ENCODE peak calls at places on chromosomes 3 and 15, in ten cellular contexts. One of them, this sample, is unnamed.

GRCh38 chr15:66931768-66932633 is 133.4 kb upstream of the SMAD3 start:
- DNase-seq in GM18507: no peak
- DNase-seq in T47D: peak; percentile 55
- DNase-seq in CD8-positive, alpha-beta memory T cell: no peak
- DNase-seq in NCI-H1092 treated with DMSO at 0.1 percent for 48 hours: no peak
- DNase-seq in activated CD8-positive, alpha-beta T cell treated with anti-CD3 and anti-CD28 coated beads for 36 hours: no peak
- DNase-seq in T-cell: no peak
- DNase-seq in stomach: peak; percentile 44
- DNase-seq in fibroblast of the conjunctiva: peak; percentile 33
- DNase-seq in frontal cortex: no peak
- DNase-seq in this sample: no peak

GRCh38 chr3:125357837-125358236 is 17.3 kb downstream of the ZNF148 start:
- DNase-seq in GM18507: no peak
- DNase-seq in T47D: no peak
- DNase-seq in CD8-positive, alpha-beta memory T cell: no peak
- DNase-seq in NCI-H1092 treated with DMSO at 0.1 percent for 48 hours: no peak
- DNase-seq in activated CD8-positive, alpha-beta T cell treated with anti-CD3 and anti-CD28 coated beads for 36 hours: no peak
- DNase-seq in T-cell: no peak
- DNase-seq in stomach: no peak
- DNase-seq in fibroblast of the conjunctiva: no peak
- DNase-seq in frontal cortex: no peak
- DNase-seq in this sample: no peak

GRCh38 chr3:172749201-172749965 is 1.1 kb upstream of the ECT2 start:
- DNase-seq in GM18507: no peak
- DNase-seq in T47D: no peak
- DNase-seq in CD8-positive, alpha-beta memory T cell: no peak
- DNase-seq in NCI-H1092 treated with DMSO at 0.1 percent for 48 hours: peak; percentile 46
- DNase-seq in activated CD8-positive, alpha-beta T cell treated with anti-CD3 and anti-CD28 coated beads for 36 hours: no peak
- DNase-seq in T-cell: no peak
- DNase-seq in stomach: peak; percentile 39
- DNase-seq in fibroblast of the conjunctiva: peak; percentile 83
- DNase-seq in frontal cortex: no peak
- DNase-seq in this sample: no peak

GRCh38 chr15:62453356-62453755 is 288.3 kb upstream of the C2CD4B start:
- DNase-seq in GM18507: no peak
- DNase-seq in T47D: no peak
- DNase-seq in CD8-positive, alpha-beta memory T cell: no peak
- DNase-seq in NCI-H1092 treated with DMSO at 0.1 percent for 48 hours: no peak
- DNase-seq in activated CD8-positive, alpha-beta T cell treated with anti-CD3 and anti-CD28 coated beads for 36 hours: no peak
- DNase-seq in T-cell: no peak
- DNase-seq in stomach: no peak
- DNase-seq in fibroblast of the conjunctiva: no peak
- DNase-seq in frontal cortex: no peak
- DNase-seq in this sample: no peak

GRCh38 chr3:129614435-129614834 is 8.0 kb upstream of the PLXND1 start:
- DNase-seq in GM18507: no peak
- DNase-seq in T47D: no peak
- DNase-seq in CD8-positive, alpha-beta memory T cell: no peak
- DNase-seq in NCI-H1092 treated with DMSO at 0.1 percent for 48 hours: no peak
- DNase-seq in activated CD8-positive, alpha-beta T cell treated with anti-CD3 and anti-CD28 coated beads for 36 hours: no peak
- DNase-seq in T-cell: no peak
- DNase-seq in stomach: no peak
- DNase-seq in fibroblast of the conjunctiva: no peak
- DNase-seq in frontal cortex: no peak
- DNase-seq in this sample: no peak

GRCh38 chr3:165669502-165669901 is 167.7 kb downstream of the BCHE start:
- DNase-seq in GM18507: no peak
- DNase-seq in T47D: no peak
- DNase-seq in CD8-positive, alpha-beta memory T cell: no peak
- DNase-seq in NCI-H1092 treated with DMSO at 0.1 percent for 48 hours: no peak
- DNase-seq in activated CD8-positive, alpha-beta T cell treated with anti-CD3 and anti-CD28 coated beads for 36 hours: no peak
- DNase-seq in T-cell: no peak
- DNase-seq in stomach: no peak
- DNase-seq in fibroblast of the conjunctiva: no peak
- DNase-seq in frontal cortex: no peak
- DNase-seq in this sample: no peak

GRCh38 chr3:126347543-126348161 is 9.6 kb downstream of the KLF15 start:
- DNase-seq in GM18507: no peak
- DNase-seq in T47D: no peak
- DNase-seq in CD8-positive, alpha-beta memory T cell: no peak
- DNase-seq in NCI-H1092 treated with DMSO at 0.1 percent for 48 hours: no peak
- DNase-seq in activated CD8-positive, alpha-beta T cell treated with anti-CD3 and anti-CD28 coated beads for 36 hours: no peak
- DNase-seq in T-cell: no peak
- DNase-seq in stomach: peak; percentile 22
- DNase-seq in fibroblast of the conjunctiva: no peak
- DNase-seq in frontal cortex: no peak
- DNase-seq in this sample: no peak

GRCh38 chr3:62888180-62888579 is 13.0 kb upstream of the CADPS start:
- DNase-seq in GM18507: no peak
- DNase-seq in T47D: no peak
- DNase-seq in CD8-positive, alpha-beta memory T cell: no peak
- DNase-seq in NCI-H1092 treated with DMSO at 0.1 percent for 48 hours: peak; percentile 2
- DNase-seq in activated CD8-positive, alpha-beta T cell treated with anti-CD3 and anti-CD28 coated beads for 36 hours: no peak
- DNase-seq in T-cell: no peak
- DNase-seq in stomach: no peak
- DNase-seq in fibroblast of the conjunctiva: no peak
- DNase-seq in frontal cortex: no peak
- DNase-seq in this sample: no peak

GRCh38 chr3:136070334-136070733 is 104.8 kb downstream of the PPP2R3A start:
- DNase-seq in GM18507: no peak
- DNase-seq in T47D: no peak
- DNase-seq in CD8-positive, alpha-beta memory T cell: no peak
- DNase-seq in NCI-H1092 treated with DMSO at 0.1 percent for 48 hours: no peak
- DNase-seq in activated CD8-positive, alpha-beta T cell treated with anti-CD3 and anti-CD28 coated beads for 36 hours: no peak
- DNase-seq in T-cell: no peak
- DNase-seq in stomach: no peak
- DNase-seq in fibroblast of the conjunctiva: no peak
- DNase-seq in frontal cortex: no peak
- DNase-seq in this sample: no peak

GRCh38 chr15:88255496-88256171 is 905 bp downstream of the NTRK3 start:
- DNase-seq in GM18507: no peak
- DNase-seq in T47D: peak; percentile 82
- DNase-seq in CD8-positive, alpha-beta memory T cell: no peak
- DNase-seq in NCI-H1092 treated with DMSO at 0.1 percent for 48 hours: peak; percentile 43
- DNase-seq in activated CD8-positive, alpha-beta T cell treated with anti-CD3 and anti-CD28 coated beads for 36 hours: no peak
- DNase-seq in T-cell: no peak
- DNase-seq in stomach: no peak
- DNase-seq in fibroblast of the conjunctiva: no peak
- DNase-seq in frontal cortex: peak; percentile 56
- DNase-seq in this sample: no peak

GRCh38 chr3:56894912-56895431 is 93.2 kb upstream of the ARHGEF3 start:
- DNase-seq in GM18507: peak; percentile 22
- DNase-seq in T47D: no peak
- DNase-seq in CD8-positive, alpha-beta memory T cell: no peak
- DNase-seq in NCI-H1092 treated with DMSO at 0.1 percent for 48 hours: no peak
- DNase-seq in activated CD8-positive, alpha-beta T cell treated with anti-CD3 and anti-CD28 coated beads for 36 hours: peak; percentile 73
- DNase-seq in T-cell: no peak
- DNase-seq in stomach: no peak
- DNase-seq in fibroblast of the conjunctiva: no peak
- DNase-seq in frontal cortex: peak; percentile 28
- DNase-seq in this sample: no peak

GRCh38 chr3:52026016-52026415 is 30.3 kb upstream of the RPL29 start:
- DNase-seq in GM18507: no peak
- DNase-seq in T47D: no peak
- DNase-seq in CD8-positive, alpha-beta memory T cell: no peak
- DNase-seq in NCI-H1092 treated with DMSO at 0.1 percent for 48 hours: peak; percentile 10
- DNase-seq in activated CD8-positive, alpha-beta T cell treated with anti-CD3 and anti-CD28 coated beads for 36 hours: no peak
- DNase-seq in T-cell: no peak
- DNase-seq in stomach: no peak
- DNase-seq in fibroblast of the conjunctiva: no peak
- DNase-seq in frontal cortex: no peak
- DNase-seq in this sample: no peak

GRCh38 chr3:58306662-58307286 is 454 bp downstream of the HTD2 start:
- DNase-seq in GM18507: no peak
- DNase-seq in T47D: no peak
- DNase-seq in CD8-positive, alpha-beta memory T cell: peak; percentile 6
- DNase-seq in NCI-H1092 treated with DMSO at 0.1 percent for 48 hours: no peak
- DNase-seq in activated CD8-positive, alpha-beta T cell treated with anti-CD3 and anti-CD28 coated beads for 36 hours: peak; percentile 49
- DNase-seq in T-cell: peak; percentile 10
- DNase-seq in stomach: peak; percentile 30
- DNase-seq in fibroblast of the conjunctiva: no peak
- DNase-seq in frontal cortex: no peak
- DNase-seq in this sample: peak; percentile 31

GRCh38 chr3:105367063-105367405 is 325 bp downstream of the ALCAM start:
- DNase-seq in GM18507: no peak
- DNase-seq in T47D: no peak
- DNase-seq in CD8-positive, alpha-beta memory T cell: peak; percentile 20
- DNase-seq in NCI-H1092 treated with DMSO at 0.1 percent for 48 hours: no peak
- DNase-seq in activated CD8-positive, alpha-beta T cell treated with anti-CD3 and anti-CD28 coated beads for 36 hours: peak; percentile 59
- DNase-seq in T-cell: peak; percentile 21
- DNase-seq in stomach: peak; percentile 40
- DNase-seq in fibroblast of the conjunctiva: no peak
- DNase-seq in frontal cortex: peak; percentile 12
- DNase-seq in this sample: peak; percentile 19

GRCh38 chr15:36599824-36600365 is 20.5 kb downstream of the CDIN1 start:
- DNase-seq in GM18507: no peak
- DNase-seq in T47D: no peak
- DNase-seq in CD8-positive, alpha-beta memory T cell: no peak
- DNase-seq in NCI-H1092 treated with DMSO at 0.1 percent for 48 hours: no peak
- DNase-seq in activated CD8-positive, alpha-beta T cell treated with anti-CD3 and anti-CD28 coated beads for 36 hours: no peak
- DNase-seq in T-cell: no peak
- DNase-seq in stomach: no peak
- DNase-seq in fibroblast of the conjunctiva: no peak
- DNase-seq in frontal cortex: no peak
- DNase-seq in this sample: no peak

GRCh38 chr15:39472661-39473657 is 107.9 kb upstream of the THBS1 start:
- DNase-seq in GM18507: no peak
- DNase-seq in T47D: no peak
- DNase-seq in CD8-positive, alpha-beta memory T cell: no peak
- DNase-seq in NCI-H1092 treated with DMSO at 0.1 percent for 48 hours: no peak
- DNase-seq in activated CD8-positive, alpha-beta T cell treated with anti-CD3 and anti-CD28 coated beads for 36 hours: no peak
- DNase-seq in T-cell: no peak
- DNase-seq in stomach: peak; percentile 58
- DNase-seq in fibroblast of the conjunctiva: peak; percentile 85
- DNase-seq in frontal cortex: no peak
- DNase-seq in this sample: no peak

GRCh38 chr15:59879506-59879905 is 124.6 kb upstream of the FOXB1 start:
- DNase-seq in GM18507: no peak
- DNase-seq in T47D: no peak
- DNase-seq in CD8-positive, alpha-beta memory T cell: no peak
- DNase-seq in NCI-H1092 treated with DMSO at 0.1 percent for 48 hours: no peak
- DNase-seq in activated CD8-positive, alpha-beta T cell treated with anti-CD3 and anti-CD28 coated beads for 36 hours: no peak
- DNase-seq in T-cell: no peak
- DNase-seq in stomach: no peak
- DNase-seq in fibroblast of the conjunctiva: peak; percentile 65
- DNase-seq in frontal cortex: no peak
- DNase-seq in this sample: no peak

GRCh38 chr15:49044002-49044401 is 2.2 kb downstream of the SECISBP2L start:
- DNase-seq in GM18507: no peak
- DNase-seq in T47D: no peak
- DNase-seq in CD8-positive, alpha-beta memory T cell: no peak
- DNase-seq in NCI-H1092 treated with DMSO at 0.1 percent for 48 hours: no peak
- DNase-seq in activated CD8-positive, alpha-beta T cell treated with anti-CD3 and anti-CD28 coated beads for 36 hours: no peak
- DNase-seq in T-cell: no peak
- DNase-seq in stomach: no peak
- DNase-seq in fibroblast of the conjunctiva: no peak
- DNase-seq in frontal cortex: no peak
- DNase-seq in this sample: no peak

GRCh38 chr3:133937061-133937686 is 41.5 kb upstream of the RAB6B start:
- DNase-seq in GM18507: no peak
- DNase-seq in T47D: no peak
- DNase-seq in CD8-positive, alpha-beta memory T cell: no peak
- DNase-seq in NCI-H1092 treated with DMSO at 0.1 percent for 48 hours: no peak
- DNase-seq in activated CD8-positive, alpha-beta T cell treated with anti-CD3 and anti-CD28 coated beads for 36 hours: no peak
- DNase-seq in T-cell: no peak
- DNase-seq in stomach: peak; percentile 8
- DNase-seq in fibroblast of the conjunctiva: no peak
- DNase-seq in frontal cortex: no peak
- DNase-seq in this sample: no peak

This sample was measured in GM12892.